ENCODE peak calls at places on chromosome 2, in ten cellular contexts. N is left cardiac atrium; T is esophagus mucosa; F is T-cell; D is T-helper 17 cell; I is stimulated activated memory B cell treated with anti-CD40 and anti-IgM and Interleukin-4, amounts not matched to agents 10 μg/mL and 1 μg/mL and 100 μg/mL, for 72 hours; W is left lung; Y is stimulated activated naive CD8-positive, alpha-beta T cell treated with anti-CD3 and anti-CD28 coated beads, Interleukin-15, Interleukin-2, amounts not matched to agents 100 U/mL and 50 U/mL, for 24 hours; L is effector memory CD8-positive, alpha-beta T cell; C is SK-N-SH treated with all-trans-retinoic acid at 6 μM for 48 hours. P is an unnamed sample.

GRCh38 chr2:88451647-88452150 is 794 bp downstream of the FOXI3 start:
- ATAC-seq in T (no peak), D (no peak), Y (peak), W (peak), I (peak), F (peak), C (no peak), L (peak), N (no peak), P (no peak)

GRCh38 chr2:144358979-144359541 is 160.9 kb downstream of the ZEB2 start:
- ATAC-seq in L (peak), W (no peak), Y (peak), C (peak), I (peak), D (no peak), F (no peak), N (peak), T (no peak), P (no peak)

GRCh38 chr2:197208029-197208428 is 102.6 kb downstream of the ANKRD44 start:
- ATAC-seq in T (no peak), W (no peak), I (no peak), N (no peak), C (no peak), D (no peak), Y (no peak), L (no peak), F (no peak), P (no peak)

GRCh38 chr2:220915087-220915486 is 657.0 kb downstream of the EPHA4 start:
- ATAC-seq in T (peak), L (no peak), C (no peak), D (no peak), Y (no peak), I (no peak), N (peak), W (no peak), F (no peak), P (no peak)

GRCh38 chr2:143255899-143256298 is 126.7 kb downstream of the ARHGAP15 start:
- ATAC-seq in N (no peak), T (no peak), Y (peak), I (peak), W (no peak), D (peak), F (no peak), L (peak), C (no peak), P (no peak)

GRCh38 chr2:141869572-141869971 is 261.2 kb downstream of the LRP1B start:
- ATAC-seq in T (no peak), F (no peak), C (no peak), W (no peak), L (no peak), Y (no peak), N (no peak), I (no peak), D (no peak), P (no peak)

GRCh38 chr2:118584380-118584779 is 263.1 kb downstream of the EN1 start:
- ATAC-seq in D (no peak), Y (no peak), W (no peak), F (no peak), T (no peak), I (no peak), C (no peak), L (no peak), N (no peak), P (no peak)

GRCh38 chr2:152694161-152694661 is 23.1 kb downstream of the PRPF40A start:
- ATAC-seq in C (peak), W (peak), L (peak), Y (peak), F (peak), T (peak), N (peak), I (no peak), D (peak), P (peak)

GRCh38 chr2:146235158-146235557 is 1609.7 kb upstream of the ACVR2A start:
- ATAC-seq in N (no peak), F (no peak), C (no peak), W (no peak), Y (no peak), D (no peak), I (no peak), L (no peak), T (no peak), P (no peak)

GRCh38 chr2:113784823-113785744 is 28.6 kb upstream of the SLC35F5 start:
- ATAC-seq in T (no peak), F (no peak), D (no peak), L (no peak), W (no peak), C (peak), N (peak), Y (no peak), I (no peak), P (no peak)

GRCh38 chr2:29238497-29238896 is 123.3 kb downstream of the CLIP4 start:
- ATAC-seq in T (peak), Y (no peak), N (no peak), D (no peak), F (no peak), L (no peak), C (peak), I (no peak), W (peak), P (no peak)

P was measured in gastroesophageal sphincter.